ENCODE peak calls at places on chromosomes 3 and 15, in six cellular contexts. X is PC-3, O is heart right ventricle, Q is HCT116, I is foreskin keratinocyte, N is upper lobe of left lung. E is an unnamed sample.

GRCh38 chr3:109900774-109901173 is 563.4 kb upstream of the DPPA4 start:
- ATAC-seq in I (no peak), O (no peak), Q (no peak), N (no peak), X (peak; percentile 91), E (no peak)

GRCh38 chr3:175234075-175234474 is 374.9 kb downstream of the NAALADL2 start:
- ATAC-seq in O (no peak), N (peak; percentile 21), Q (no peak), X (no peak), I (no peak), E (no peak)

GRCh38 chr15:48413304-48413703 is 82.1 kb downstream of the DUT start:
- ATAC-seq in N (peak; percentile 43), X (no peak), O (no peak), Q (no peak), I (no peak), E (peak; percentile 82)

GRCh38 chr3:107258285-107258684 is 119.0 kb upstream of the CCDC54 start:
- ATAC-seq in Q (no peak), X (no peak), O (peak; percentile 50), I (no peak), N (no peak), E (no peak)

GRCh38 chr3:66195347-66195783 is 25.4 kb upstream of the SLC25A26 start:
- ATAC-seq in O (peak; percentile 83), Q (peak; percentile 96), X (peak; percentile 96), N (peak; percentile 48), I (peak; percentile 67), E (no peak)

GRCh38 chr3:171225101-171225674 is 198.7 kb upstream of the SLC2A2 start:
- ATAC-seq in Q (no peak), I (no peak), N (no peak), X (no peak), O (no peak), E (no peak)

GRCh38 chr3:178655488-178655887 is 119.3 kb downstream of the KCNMB2 start:
- ATAC-seq in N (no peak), O (no peak), Q (no peak), I (no peak), X (no peak), E (no peak)

GRCh38 chr3:113649169-113649833 is 47.1 kb downstream of the USF3 start:
- ATAC-seq in O (no peak), N (no peak), I (no peak), X (no peak), Q (no peak), E (peak; percentile 5)

GRCh38 chr15:49494842-49495241 is 71.8 kb downstream of the FGF7 start:
- ATAC-seq in O (no peak), N (no peak), X (peak; percentile 72), I (peak; percentile 38), Q (no peak), E (no peak)

GRCh38 chr3:190073264-190073663 is 47.4 kb downstream of the P3H2 start:
- ATAC-seq in N (peak; percentile 23), X (no peak), Q (no peak), O (peak; percentile 62), I (no peak), E (no peak)

GRCh38 chr15:94252906-94253305 is 21.5 kb downstream of the MCTP2 start:
- ATAC-seq in X (no peak), N (no peak), Q (no peak), I (no peak), O (no peak), E (no peak)

GRCh38 chr15:42621386-42621785 is 46.0 kb downstream of the STARD9 start:
- ATAC-seq in I (no peak), N (no peak), O (no peak), Q (no peak), X (no peak), E (no peak)

GRCh38 chr3:189144645-189145044 is 27.1 kb upstream of the TPRG1 start:
- ATAC-seq in N (peak; percentile 74), Q (no peak), I (peak; percentile 20), O (peak; percentile 71), X (peak; percentile 60), E (peak; percentile 60)

GRCh38 chr3:95319921-95320494 is 1257.1 kb downstream of the NSUN3 start:
- ATAC-seq in Q (no peak), O (no peak), N (no peak), I (no peak), X (no peak), E (no peak)

GRCh38 chr3:18618723-18619122 is 193.6 kb upstream of the SATB1 start:
- ATAC-seq in X (no peak), N (no peak), I (no peak), Q (no peak), O (no peak), E (no peak)

GRCh38 chr3:167100651-167101050 is 279.4 kb downstream of the ZBBX start:
- ATAC-seq in N (no peak), I (no peak), O (no peak), X (no peak), Q (no peak), E (no peak)

GRCh38 chr3:23372296-23372695 is 169.2 kb downstream of the UBE2E2 start:
- ATAC-seq in X (no peak), Q (no peak), I (no peak), N (no peak), O (no peak), E (no peak)

GRCh38 chr3:53773330-53773583 is 73.0 kb downstream of the CHDH start:
- ATAC-seq in O (no peak), I (no peak), N (peak; percentile 5), X (no peak), Q (no peak), E (no peak)

GRCh38 chr15:43253431-43254403 is 13.0 kb downstream of the TGM5 start:
- ATAC-seq in N (no peak), Q (no peak), I (peak; percentile 90), X (peak; percentile 11), O (no peak), E (no peak)

DNA sequence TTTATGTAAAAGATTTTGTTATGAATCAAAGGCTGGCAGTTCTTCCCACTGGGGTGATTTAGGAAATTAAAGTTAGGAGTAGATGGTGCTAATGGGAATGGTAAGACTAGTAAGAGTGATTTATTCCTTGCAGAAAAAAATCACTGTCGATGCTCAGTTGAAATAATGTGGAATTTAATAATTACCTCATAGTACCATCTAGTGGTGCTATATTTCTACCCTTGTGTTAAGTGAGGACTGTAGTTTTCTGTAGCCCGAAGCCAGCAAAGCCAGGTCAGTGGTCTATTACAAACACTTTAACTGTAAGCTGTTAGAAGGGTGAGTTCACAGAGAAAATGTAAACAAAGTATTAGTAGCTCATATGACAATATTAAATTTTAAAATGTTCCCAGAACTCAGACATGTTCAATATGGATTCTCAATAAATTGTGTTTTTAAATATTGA is 39.5 kb upstream of the GOLGA8J start:
- ATAC-seq in I (no peak), O (no peak), X (peak; percentile 75), N (no peak), Q (peak; percentile 67), E (no peak)
- TF ChIP-seq CTCF in I (peak; percentile 67), O (peak; percentile 47), X (peak; percentile 67), N (peak; percentile 29), Q (peak; percentile 26), E (peak; percentile 36)

DNA sequence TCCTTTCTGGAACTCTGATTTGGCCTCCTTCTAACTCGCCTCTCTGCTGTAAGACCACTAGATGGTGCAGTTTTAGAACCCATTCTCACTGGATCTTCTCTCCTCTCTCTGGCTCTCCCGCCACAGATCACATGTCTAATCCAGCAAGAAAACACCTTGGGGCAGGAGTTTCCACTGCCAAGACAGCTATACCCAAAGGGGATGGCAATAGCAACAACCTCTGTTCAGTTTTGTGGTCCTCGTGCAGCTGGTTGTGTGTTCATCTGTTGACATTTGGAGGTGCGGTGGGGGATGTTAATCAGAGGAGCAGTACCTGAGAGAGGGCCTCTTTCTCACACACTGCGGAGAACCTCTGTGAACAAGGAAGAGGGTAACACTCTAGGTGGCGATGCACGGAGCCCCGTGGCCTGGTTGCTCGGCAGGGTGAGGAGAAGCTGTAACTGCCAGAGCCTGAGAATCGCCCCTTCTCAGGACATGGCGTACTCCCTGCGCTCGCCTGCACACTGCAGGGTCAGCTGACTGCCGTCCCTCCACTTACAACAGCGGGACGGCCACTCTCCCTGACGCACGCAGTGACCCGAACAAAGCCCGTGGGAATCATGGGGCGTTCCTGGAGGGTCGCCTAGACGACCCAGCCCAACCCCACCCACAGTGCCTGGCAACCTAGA is at the start of gene TEX55:
- ATAC-seq in N (peak; percentile 84), X (peak; percentile 75), Q (peak; percentile 98), I (peak; percentile 82), O (peak; percentile 79), E (no peak)
- TF ChIP-seq CTCF in N (peak; percentile 36), X (peak; percentile 94), Q (peak; percentile 71), I (peak; percentile 85), O (peak; percentile 52), E (no peak)

DNA sequence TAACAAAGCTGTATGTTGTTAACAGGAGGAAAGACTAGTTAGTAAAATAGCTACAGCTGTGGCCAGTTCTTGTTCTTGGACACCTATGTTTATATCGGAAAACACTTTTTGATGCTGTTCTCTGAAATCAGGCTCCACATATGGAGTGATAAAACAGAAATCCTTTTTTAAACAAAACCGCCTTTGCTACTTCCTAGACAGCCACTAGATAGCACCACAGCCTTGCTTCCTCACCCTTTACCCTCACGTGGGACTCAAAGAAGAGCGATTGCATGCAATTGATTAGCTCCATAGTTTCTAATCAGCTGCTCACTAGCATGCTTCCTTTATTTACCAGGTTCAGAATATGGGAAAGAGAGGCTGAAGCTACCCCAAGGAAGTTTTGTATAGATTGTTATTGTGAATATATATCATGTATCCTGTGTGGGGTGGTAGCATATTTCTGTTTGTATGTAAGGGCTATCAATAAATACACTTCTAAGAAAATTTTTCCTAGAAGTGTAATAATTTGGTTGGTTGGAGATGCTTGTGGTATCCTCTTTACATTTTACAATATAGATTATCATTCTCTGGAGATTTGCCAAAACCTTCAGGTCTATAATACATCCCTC is 4.3 kb upstream of the MTFMT start:
- ATAC-seq in Q (peak; percentile 43), O (no peak), I (peak; percentile 19), N (peak; percentile 53), X (peak; percentile 46), E (peak; percentile 28)
- TF ChIP-seq CTCF in Q (peak; percentile 54), O (peak; percentile 57), I (peak; percentile 82), N (peak; percentile 40), X (peak; percentile 44), E (peak; percentile 42)

GRCh38 chr15:60390231-60390630 is 7.6 kb downstream of the ANXA2 start:
- ATAC-seq in N (no peak), X (no peak), O (no peak), Q (no peak), I (no peak), E (no peak)

GRCh38 chr15:60392601-60392985 is 5.2 kb downstream of the ANXA2 start:
- ATAC-seq in N (peak; percentile 54), Q (no peak), O (peak; percentile 20), X (no peak), I (peak; percentile 34), E (no peak)

GRCh38 chr15:60391722-60392340 is 6.0 kb downstream of the ANXA2 start:
- ATAC-seq in X (no peak), O (no peak), N (no peak), I (no peak), Q (no peak), E (no peak)

GRCh38 chr15:60389261-60390077 is 8.3 kb downstream of the ANXA2 start:
- ATAC-seq in Q (no peak), N (no peak), I (no peak), O (no peak), X (no peak), E (no peak)

DNA sequence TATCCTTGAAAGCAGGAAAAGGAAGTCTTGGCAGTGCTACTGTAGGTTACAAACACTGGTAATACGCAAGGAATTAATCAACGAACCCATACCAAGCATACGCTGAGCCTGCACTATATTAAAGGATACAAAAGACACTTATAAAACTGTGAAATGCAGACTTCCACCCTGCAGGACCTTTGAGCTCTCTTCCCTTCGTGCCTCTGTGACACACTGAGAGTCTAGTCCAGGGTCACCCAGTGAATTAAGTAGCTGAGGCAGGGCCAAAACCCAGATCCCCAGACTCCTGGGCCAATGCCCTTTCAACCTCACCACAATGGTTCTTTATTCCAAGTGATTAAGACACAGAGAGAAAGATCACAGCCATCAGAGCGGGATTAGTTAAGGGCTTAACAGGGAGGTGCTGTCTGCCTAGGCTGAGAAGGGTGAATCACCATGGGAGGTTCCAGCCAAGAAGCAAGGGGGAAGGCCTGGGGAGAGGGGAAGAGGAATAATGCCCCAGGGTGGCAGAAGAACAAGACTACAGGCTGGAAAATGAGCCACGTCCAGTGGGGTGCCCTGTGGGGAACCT is 6.8 kb downstream of the ANXA2 start:
- ATAC-seq in Q (peak; percentile 66), N (peak; percentile 83), O (peak; percentile 48), X (peak; percentile 38), I (peak; percentile 61), E (peak; percentile 73)
- TF ChIP-seq CTCF in Q (no peak), N (no peak), O (peak; percentile 8), X (no peak), I (peak; percentile 35), E (no peak)